ENCODE peak calls at places on chromosomes 2 and 18, in six cellular contexts. U is fibroblast of lung, O is stomach, W is pancreas, B is AG04450, R is psoas muscle. L is an unnamed sample.

GRCh38 chr2:9422321-9423099 is 818 bp downstream of the ITGB1BP1 start:
- DNase-seq in W (peak; percentile 74), O (peak; percentile 41), U (peak; percentile 18), R (peak; percentile 50), B (no peak), L (peak; percentile 59)

GRCh38 chr18:35276276-35276675 is 13.8 kb downstream of the ZSCAN30 start:
- DNase-seq in R (no peak), U (no peak), W (no peak), O (no peak), B (no peak), L (no peak)

GRCh38 chr2:2892892-2893291 is 484.7 kb downstream of the EIPR1 start:
- DNase-seq in O (no peak), U (no peak), R (no peak), B (no peak), W (no peak), L (no peak)

GRCh38 chr2:38030590-38031326 is 45.2 kb downstream of the CYP1B1 start:
- DNase-seq in B (no peak), R (no peak), U (peak; percentile 56), O (no peak), W (no peak), L (no peak)

GRCh38 chr2:73985318-73986084 is 791 bp downstream of the TET3 start:
- DNase-seq in W (no peak), O (peak; percentile 34), R (peak; percentile 63), B (no peak), U (no peak), L (peak; percentile 39)

GRCh38 chr18:59145055-59145454 is 5.4 kb downstream of the SEC11C start:
- DNase-seq in R (no peak), O (peak; percentile 46), B (no peak), W (no peak), U (no peak), L (no peak)

GRCh38 chr2:240464514-240465241 is 29.2 kb downstream of the GPC1 start:
- DNase-seq in W (peak; percentile 56), B (no peak), O (peak; percentile 21), U (no peak), R (no peak), L (peak; percentile 13)

GRCh38 chr2:106158871-106159270 is 35.2 kb downstream of the UXS1 start:
- DNase-seq in W (no peak), R (no peak), B (no peak), O (no peak), U (no peak), L (no peak)

GRCh38 chr18:66457245-66457644 is 146.6 kb downstream of the CDH19 start:
- DNase-seq in W (no peak), U (no peak), B (no peak), O (no peak), R (no peak), L (no peak)

GRCh38 chr2:214051585-214051984 is 359.3 kb upstream of the VWC2L start:
- DNase-seq in R (no peak), O (no peak), B (no peak), U (no peak), W (no peak), L (no peak)

GRCh38 chr2:19114754-19115231 is 243.6 kb downstream of the OSR1 start:
- DNase-seq in B (no peak), O (no peak), W (no peak), U (no peak), R (no peak), L (no peak)

GRCh38 chr2:231927566-231927890 is 1.3 kb upstream of the NPPC start:
- DNase-seq in U (no peak), B (no peak), R (no peak), W (no peak), O (no peak), L (no peak)

GRCh38 chr2:142596334-142597088 is 281.0 kb upstream of the KYNU start:
- DNase-seq in O (no peak), U (peak; percentile 3), B (no peak), W (no peak), R (no peak), L (no peak)

GRCh38 chr2:230902180-230902899 is 22.7 kb downstream of the GPR55 start:
- DNase-seq in U (peak; percentile 80), W (peak; percentile 44), R (no peak), B (peak; percentile 42), O (peak; percentile 43), L (peak; percentile 42)

GRCh38 chr2:120680136-120680761 is 55.4 kb upstream of the GLI2 start:
- DNase-seq in B (peak; percentile 70), R (peak; percentile 85), W (peak; percentile 87), O (peak; percentile 89), U (peak; percentile 91), L (peak; percentile 91)

GRCh38 chr18:22200611-22201225 is 31.3 kb downstream of the GATA6 start:
- DNase-seq in R (no peak), W (no peak), U (no peak), B (no peak), O (no peak), L (no peak)

GRCh38 chr2:229731916-229732315 is 17.6 kb upstream of the DNER start:
- DNase-seq in O (no peak), W (no peak), U (peak; percentile 66), B (no peak), R (no peak), L (peak; percentile 64)

GRCh38 chr2:230124792-230125452 is 56.2 kb upstream of the SLC16A14 start:
- DNase-seq in W (no peak), R (no peak), O (peak; percentile 30), B (no peak), U (no peak), L (peak; percentile 36)

GRCh38 chr18:35444636-35445035 is 53.1 kb downstream of the INO80C start:
- DNase-seq in W (no peak), O (no peak), B (no peak), U (no peak), R (no peak), L (no peak)

GRCh38 chr18:24362757-24363156 is 34.9 kb downstream of the OSBPL1A start:
- DNase-seq in O (no peak), W (no peak), B (no peak), R (no peak), U (no peak), L (no peak)

GRCh38 chr2:190990132-190990531 is 23.8 kb downstream of the STAT1 start:
- DNase-seq in B (no peak), R (no peak), U (no peak), O (no peak), W (no peak), L (no peak)

GRCh38 chr18:42095732-42096377 is 140.8 kb downstream of the PIK3C3 start:
- DNase-seq in U (no peak), B (no peak), R (no peak), O (no peak), W (no peak), L (no peak)

GRCh38 chr2:151891566-151892194 is 63.5 kb upstream of the ARL5A start:
- DNase-seq in W (no peak), O (no peak), U (no peak), R (no peak), B (no peak), L (peak; percentile 33)

GRCh38 chr2:42392191-42392590 is 31.2 kb upstream of the COX7A2L start:
- DNase-seq in U (no peak), B (no peak), R (no peak), W (no peak), O (no peak), L (no peak)

GRCh38 chr2:176120369-176121307 is 1.9 kb upstream of the HOXD9 start:
- DNase-seq in O (no peak), B (no peak), W (no peak), U (no peak), R (no peak), L (no peak)

GRCh38 chr2:64120928-64121327 is 23.3 kb downstream of the PELI1 start:
- DNase-seq in W (no peak), B (no peak), O (no peak), U (no peak), R (no peak), L (no peak)

GRCh38 chr2:164933751-164934189 is 21.6 kb downstream of the SLC38A11 start:
- DNase-seq in W (no peak), B (no peak), U (no peak), O (no peak), R (no peak), L (no peak)
- TF ChIP-seq CTCF in W (no peak), B (no peak), U (no peak), O (no peak), R (no peak), L (no peak)

DNA sequence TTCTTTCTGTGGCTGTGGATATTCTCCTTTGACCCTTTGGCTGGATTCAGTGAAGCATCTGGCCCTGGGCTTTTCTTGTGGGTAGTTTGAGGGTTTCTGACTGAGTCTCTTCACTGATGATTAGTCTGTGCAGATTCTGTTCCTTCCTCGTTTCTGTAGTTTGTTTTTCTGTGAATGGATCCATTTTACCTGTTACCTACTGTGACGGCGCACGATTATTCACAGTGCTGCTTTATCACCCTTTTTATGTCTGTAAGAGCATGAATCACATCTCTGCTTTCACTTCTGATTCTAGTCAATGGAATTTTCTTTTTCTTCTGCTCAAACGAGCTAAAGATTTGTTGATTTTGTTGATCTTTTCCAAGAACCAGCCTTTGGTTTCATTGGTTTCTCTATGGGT is 60.8 kb downstream of the SLC66A2 start:
- DNase-seq in R (no peak), U (no peak), W (no peak), B (no peak), O (no peak), L (no peak)
- H3K9me3 ChIP-seq in R (peaks cover 48% of the 10 kb centered on the region), U (no peaks in the 10 kb centered on the region), W (no peaks in the 10 kb centered on the region), B (peaks cover 39% of the 10 kb centered on the region), O (peaks cover 86% of the 10 kb centered on the region), L (no peaks in the 10 kb centered on the region)

GRCh38 chr2:126227250-126227649 is 428.7 kb upstream of the GYPC start:
- DNase-seq in U (peak; percentile 16), O (no peak), R (no peak), W (no peak), B (no peak), L (no peak)
- TF ChIP-seq CTCF in U (peak; percentile 40), O (no peak), R (no peak), W (no peak), B (peak; percentile 28), L (no peak)

GRCh38 chr2:12862541-12862940 is 145.8 kb downstream of the TRIB2 start:
- DNase-seq in W (no peak), R (no peak), U (no peak), B (no peak), O (no peak), L (no peak)

GRCh38 chr2:12857891-12858290 is 141.2 kb downstream of the TRIB2 start:
- DNase-seq in O (no peak), W (no peak), U (no peak), B (no peak), R (no peak), L (no peak)

GRCh38 chr2:12858786-12859185 is 142.1 kb downstream of the TRIB2 start:
- DNase-seq in B (no peak), W (no peak), O (no peak), R (no peak), U (no peak), L (no peak)

GRCh38 chr2:12863937-12864336 is 147.2 kb downstream of the TRIB2 start:
- DNase-seq in B (no peak), W (no peak), U (no peak), R (no peak), O (no peak), L (no peak)

DNA sequence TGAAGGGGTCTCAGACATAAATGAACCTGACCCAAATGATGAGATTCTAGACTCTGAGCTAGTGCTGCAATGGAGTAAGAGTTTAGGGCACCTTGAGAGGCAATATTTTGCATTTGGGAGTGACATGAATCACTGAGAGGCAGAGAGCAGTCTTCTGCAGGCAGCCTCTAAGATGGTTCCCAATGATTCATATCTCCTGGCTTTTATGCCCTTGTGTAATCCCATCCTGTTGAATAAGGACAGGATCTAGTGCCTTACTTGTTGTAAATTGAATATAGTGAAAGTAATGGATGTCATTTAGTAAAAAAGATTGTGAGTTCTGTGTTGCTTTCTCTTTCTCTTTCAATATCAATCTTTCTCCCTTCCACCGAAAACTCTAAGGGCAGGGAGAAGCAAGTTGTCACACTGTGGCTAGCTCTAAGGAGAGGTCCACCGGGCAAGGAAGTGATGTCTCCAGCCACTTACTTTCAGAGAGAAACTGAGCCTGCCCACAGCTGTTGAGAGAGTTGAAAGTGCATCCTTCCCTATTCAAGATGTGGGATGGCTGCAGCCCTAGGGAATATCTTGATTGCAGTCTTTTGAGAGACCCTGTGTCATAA is 144.7 kb downstream of the TRIB2 start:
- DNase-seq in U (peak; percentile 39), W (no peak), B (no peak), O (no peak), R (no peak), L (no peak)
- H3K9me3 ChIP-seq in U (no peaks in the 10 kb centered on the region), W (no peaks in the 10 kb centered on the region), B (peaks cover 7% of the 10 kb centered on the region), O (peaks cover 15% of the 10 kb centered on the region), R (no peaks in the 10 kb centered on the region), L (no peaks in the 10 kb centered on the region)